ENCODE peak calls at places on chromosomes 16 and 17, in seven cellular contexts. A, E, Q, N, L, U and J are unnamed samples.

GRCh38 chr17:2883544-2884203 is 87.4 kb downstream of the RAP1GAP2 start:
- DNase-seq in A (no peak), E (no peak), Q (no peak), N (no peak), L (peak), U (no peak), J (peak)

GRCh38 chr16:79707867-79708266 is 107.3 kb upstream of the MAF start:
- DNase-seq in A (no peak), E (no peak), Q (no peak), N (no peak), L (no peak), U (no peak), J (no peak)

GRCh38 chr16:31268891-31269290 is 9.1 kb downstream of the ITGAM start:
- DNase-seq in A (no peak), E (no peak), Q (no peak), N (no peak), L (no peak), U (no peak), J (no peak)

GRCh38 chr16:20906225-20906870 is 5.8 kb downstream of the LYRM1 start:
- DNase-seq in A (no peak), E (no peak), Q (no peak), N (no peak), L (no peak), U (no peak), J (no peak)

GRCh38 chr16:19696312-19696711 is 21.7 kb downstream of the KNOP1 start:
- DNase-seq in A (peak), E (no peak), Q (no peak), N (no peak), L (no peak), U (no peak), J (no peak)

GRCh38 chr16:22326771-22327445 is 29.7 kb downstream of the POLR3E start:
- DNase-seq in A (no peak), E (no peak), Q (no peak), N (no peak), L (no peak), U (no peak), J (no peak)

GRCh38 chr17:42918902-42919521 is 18.4 kb downstream of the G6PC1 start:
- DNase-seq in A (no peak), E (no peak), Q (no peak), N (peak), L (no peak), U (no peak), J (peak)

GRCh38 chr17:47948706-47949196 is 7.4 kb downstream of the PNPO start:
- DNase-seq in A (no peak), E (no peak), Q (no peak), N (no peak), L (no peak), U (no peak), J (peak)

GRCh38 chr17:40378966-40379365 is 14.4 kb upstream of the GJD3 start:
- DNase-seq in A (no peak), E (no peak), Q (no peak), N (no peak), L (no peak), U (no peak), J (no peak)

GRCh38 chr16:27764427-27764826 is 214.5 kb downstream of the KATNIP start:
- DNase-seq in A (no peak), E (no peak), Q (no peak), N (no peak), L (no peak), U (no peak), J (no peak)

GRCh38 chr16:27762441-27762840 is 212.5 kb downstream of the KATNIP start:
- DNase-seq in A (no peak), E (no peak), Q (no peak), N (no peak), L (no peak), U (peak), J (no peak)

GRCh38 chr16:27766166-27766925 is 216.4 kb downstream of the KATNIP start:
- DNase-seq in A (no peak), E (no peak), Q (no peak), N (no peak), L (no peak), U (no peak), J (no peak)

GRCh38 chr16:27767081-27767480 is 217.1 kb downstream of the KATNIP start:
- DNase-seq in A (no peak), E (no peak), Q (no peak), N (no peak), L (no peak), U (no peak), J (no peak)

GRCh38 chr16:27764869-27765675 is 215.1 kb downstream of the KATNIP start:
- DNase-seq in A (no peak), E (no peak), Q (no peak), N (no peak), L (no peak), U (no peak), J (no peak)
- TF ChIP-seq SIN3A in A (no peak), E (no peak), Q (no peak), N (no peak), L (no peak), U (no peak), J (no peak)

GRCh38 chr16:72371307-72372081 is 199.5 kb upstream of the PMFBP1 start:
- DNase-seq in A (no peak), E (peak), Q (no peak), N (no peak), L (no peak), U (peak), J (no peak)
- TF ChIP-seq SIN3A in A (no peak), E (no peak), Q (no peak), N (no peak), L (no peak), U (no peak), J (no peak)

DNA sequence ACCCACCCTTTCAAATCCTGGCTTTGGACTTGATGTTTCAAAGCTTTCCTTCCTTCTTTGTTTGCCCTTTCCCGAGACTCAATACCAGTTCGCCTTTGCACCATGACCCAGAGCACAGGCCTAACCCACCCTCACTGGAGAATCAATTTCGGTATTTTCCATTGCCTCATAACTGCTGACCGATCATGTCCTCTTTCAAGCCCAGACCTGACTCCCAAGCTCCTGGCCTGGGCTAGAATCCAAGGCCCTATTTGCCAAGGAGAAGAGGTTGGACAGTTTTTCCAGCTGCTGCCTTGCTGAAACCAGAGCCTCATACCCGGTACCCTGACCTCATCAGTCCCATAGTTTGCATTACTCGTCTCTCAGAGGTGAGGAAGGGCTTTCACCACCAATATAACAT is 35.3 kb upstream of the HELZ start:
- DNase-seq in A (no peak), E (no peak), Q (no peak), N (no peak), L (no peak), U (no peak), J (peak)
- TF ChIP-seq SIN3A in A (no peak), E (no peak), Q (no peak), N (no peak), L (no peak), U (no peak), J (no peak)

GRCh38 chr17:79619196-79619595 is 8.3 kb upstream of the RBFOX3 start:
- DNase-seq in A (no peak), E (no peak), Q (no peak), N (no peak), L (peak), U (no peak), J (no peak)

GRCh38 chr17:79618383-79619067 is 7.7 kb upstream of the RBFOX3 start:
- DNase-seq in A (no peak), E (no peak), Q (no peak), N (no peak), L (peak), U (no peak), J (no peak)

GRCh38 chr17:79617304-79617703 is 6.5 kb upstream of the RBFOX3 start:
- DNase-seq in A (no peak), E (no peak), Q (no peak), N (no peak), L (no peak), U (no peak), J (no peak)

GRCh38 chr17:79616801-79617200 is 6.0 kb upstream of the RBFOX3 start:
- DNase-seq in A (no peak), E (no peak), Q (no peak), N (no peak), L (no peak), U (no peak), J (no peak)

GRCh38 chr17:79617740-79618382 is 7.0 kb upstream of the RBFOX3 start:
- DNase-seq in A (no peak), E (no peak), Q (no peak), N (no peak), L (no peak), U (no peak), J (no peak)
- TF ChIP-seq SIN3A in A (no peak), E (no peak), Q (no peak), N (no peak), L (no peak), U (no peak), J (no peak)